ENCODE peak calls at places on chromosomes 11 and 22, in ten cellular contexts. P is MM.1S, Y is heart right ventricle, H is thoracic aorta, I is HCT116, B is psoas muscle, T is left ventricle myocardium inferior, C is tibial nerve, G is left lung, E is hepatocyte. F is an unnamed sample.

GRCh38 chr11:116119158-116119557 is 614.9 kb upstream of the CADM1 start:
- DNase-seq in P (no peak), Y (no peak), H (no peak), I (no peak), B (no peak), T (no peak), C (no peak), G (no peak), E (no peak), F (no peak)

GRCh38 chr22:37631448-37632173 is 7.9 kb upstream of the SH3BP1 start:
- DNase-seq in P (no peak), Y (no peak), H (no peak), I (no peak), B (no peak), T (no peak), C (no peak), G (no peak), E (no peak), F (no peak)

GRCh38 chr11:32316846-32317525 is 118.4 kb downstream of the WT1 start:
- DNase-seq in P (no peak), Y (no peak), H (no peak), I (no peak), B (no peak), T (no peak), C (no peak), G (no peak), E (no peak), F (no peak)

GRCh38 chr22:50260801-50261614 is 475 bp downstream of the MAPK12 start:
- DNase-seq in P (peak), Y (peak), H (no peak), I (no peak), B (no peak), T (no peak), C (no peak), G (no peak), E (peak), F (peak)

GRCh38 chr22:29343313-29343805 is 27.9 kb upstream of the RASL10A start:
- DNase-seq in P (no peak), Y (peak), H (no peak), I (no peak), B (no peak), T (peak), C (no peak), G (peak), E (no peak), F (peak)

GRCh38 chr11:74154621-74155281 is 16.1 kb downstream of the C2CD3 start:
- DNase-seq in P (no peak), Y (no peak), H (no peak), I (no peak), B (no peak), T (no peak), C (no peak), G (no peak), E (no peak), F (peak)

GRCh38 chr11:110525883-110526282 is 96.1 kb downstream of the FDX1 start:
- DNase-seq in P (peak), Y (no peak), H (no peak), I (no peak), B (peak), T (no peak), C (peak), G (peak), E (peak), F (no peak)

GRCh38 chr11:7673724-7674434 is 579 bp upstream of the CYB5R2 start:
- DNase-seq in P (no peak), Y (peak), H (no peak), I (peak), B (peak), T (no peak), C (peak), G (no peak), E (peak), F (peak)

GRCh38 chr11:17272823-17273222 is 3.7 kb upstream of the NUCB2 start:
- DNase-seq in P (peak), Y (no peak), H (no peak), I (no peak), B (no peak), T (no peak), C (no peak), G (no peak), E (no peak), F (no peak)

DNA sequence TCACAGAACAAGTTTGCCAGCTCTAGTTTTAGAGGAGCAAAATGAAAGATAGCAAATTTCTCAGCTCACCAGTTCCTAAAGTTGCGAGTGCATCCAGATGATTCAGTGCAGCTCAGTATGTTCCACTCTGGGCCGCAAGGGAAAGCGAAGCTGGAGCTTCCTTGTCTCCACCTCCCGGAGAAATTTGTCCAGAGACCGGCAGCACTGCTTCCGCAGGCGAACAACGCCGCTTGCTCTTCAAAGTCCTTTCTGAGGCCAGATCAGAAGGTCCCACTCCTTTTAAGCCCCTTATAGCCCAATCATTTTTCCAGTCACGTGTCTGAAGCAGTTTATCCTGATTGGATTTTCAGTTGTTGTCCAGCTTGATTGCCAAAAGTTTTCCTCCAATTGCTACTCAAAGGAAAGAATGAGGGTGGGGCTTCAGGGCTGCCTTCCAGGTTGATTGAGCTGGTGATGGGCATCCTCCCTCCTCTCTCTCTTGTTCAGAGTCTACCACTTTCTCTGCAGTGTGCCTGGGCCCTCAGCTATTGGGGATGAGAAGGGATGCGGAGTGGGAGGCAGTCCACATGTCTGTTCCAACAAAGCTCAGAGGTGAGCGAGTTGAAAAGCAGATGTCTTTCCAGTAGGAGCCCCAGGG is at the start of gene ZNF280A:
- DNase-seq in P (no peak), Y (no peak), H (no peak), I (peak), B (no peak), T (no peak), C (peak), G (no peak), E (peak), F (peak)
- TF ChIP-seq CTCF in P (no peak), Y (no peak), H (no peak), I (no peak), B (no peak), T (no peak), C (no peak), G (no peak), E (no peak), F (peak)

GRCh38 chr22:38698407-38699094 is 2.2 kb downstream of the JOSD1 start:
- DNase-seq in P (no peak), Y (no peak), H (no peak), I (no peak), B (no peak), T (no peak), C (no peak), G (no peak), E (no peak), F (no peak)
- H3K4me3 ChIP-seq in P (no peak), Y (peak), H (peak), I (peak), B (peak), T (peak), C (no peak), G (peak), E (peak), F (no peak)

GRCh38 chr11:986952-987305 is 49.6 kb downstream of the MUC6 start:
- DNase-seq in P (no peak), Y (no peak), H (no peak), I (no peak), B (no peak), T (no peak), C (no peak), G (no peak), E (no peak), F (no peak)

GRCh38 chr11:985435-985834 is 51.1 kb downstream of the MUC6 start:
- DNase-seq in P (no peak), Y (no peak), H (no peak), I (no peak), B (no peak), T (no peak), C (no peak), G (peak), E (peak), F (no peak)

GRCh38 chr11:985848-986247 is 50.7 kb downstream of the MUC6 start:
- DNase-seq in P (no peak), Y (no peak), H (no peak), I (no peak), B (no peak), T (no peak), C (no peak), G (no peak), E (no peak), F (no peak)

GRCh38 chr11:986270-986951 is 50.1 kb downstream of the MUC6 start:
- DNase-seq in P (no peak), Y (no peak), H (no peak), I (no peak), B (no peak), T (no peak), C (no peak), G (peak), E (peak), F (no peak)

GRCh38 chr11:984576-984975 is 51.9 kb downstream of the MUC6 start:
- DNase-seq in P (no peak), Y (no peak), H (no peak), I (no peak), B (no peak), T (no peak), C (no peak), G (no peak), E (no peak), F (no peak)
- H3K27ac ChIP-seq in P (no peak), Y (no peak), H (no peak), I (no peak), B (no peak), T (no peak), C (no peak), G (no peak), E (no peak), F (no peak)

DNA sequence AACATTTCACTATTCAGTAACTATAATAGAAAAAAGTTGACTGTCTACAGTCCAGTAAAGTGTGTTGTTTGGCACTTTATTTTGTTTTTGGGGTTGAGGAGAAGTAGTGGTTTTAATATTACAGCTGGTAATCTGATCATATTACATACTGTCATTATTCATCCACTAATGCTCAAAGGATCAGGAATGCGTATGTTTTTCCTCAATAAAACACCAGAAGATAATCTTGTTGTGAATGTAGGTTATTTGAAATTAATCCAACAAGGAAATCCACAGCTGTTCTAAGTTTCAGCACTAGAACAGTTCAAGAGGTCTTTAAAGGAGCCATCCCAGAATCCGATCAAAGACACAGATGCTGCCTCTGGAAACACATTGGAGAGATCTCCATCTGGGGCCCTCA is 1955.0 kb upstream of the RAG2 start:
- DNase-seq in P (no peak), Y (no peak), H (no peak), I (no peak), B (no peak), T (no peak), C (no peak), G (no peak), E (no peak), F (no peak)
- TF ChIP-seq CTCF in P (no peak), Y (no peak), H (no peak), I (no peak), B (no peak), T (no peak), C (no peak), G (no peak), E (no peak), F (no peak)

GRCh38 chr22:46764140-46764680 is 1.8 kb downstream of the TBC1D22A start:
- DNase-seq in P (no peak), Y (no peak), H (no peak), I (no peak), B (no peak), T (no peak), C (no peak), G (peak), E (no peak), F (no peak)
- H3K4me3 ChIP-seq in P (no peak), Y (peak), H (no peak), I (no peak), B (peak), T (peak), C (no peak), G (peak), E (no peak), F (no peak)